ENCODE peak calls at places on chromosome 19, in five cellular contexts. One of them, this sample, is unnamed.

GRCh38 chr19:40805258-40805868 is 6.4 kb downstream of the EGLN2 start:
- DNase-seq in CD4-positive, alpha-beta T cell: peak; percentile 57
- DNase-seq in GM12878: no peak
- DNase-seq in stimulated activated CD4-positive, alpha-beta T cell treated with anti-CD3 and anti-CD28 coated beads, Interleukin-2, amount 100 ng/mL, for 48 hours: no peak
- DNase-seq in stomach: peak; percentile 73
- DNase-seq in this sample: no peak

GRCh38 chr19:4534836-4535658 is at the start of gene PLIN5:
- DNase-seq in GM12878: peak; percentile 3
- DNase-seq in stimulated activated CD4-positive, alpha-beta T cell treated with anti-CD3 and anti-CD28 coated beads, Interleukin-2, amount 100 ng/mL, for 48 hours: peak; percentile 30
- DNase-seq in CD4-positive, alpha-beta T cell: peak; percentile 37
- DNase-seq in stomach: peak; percentile 96
- DNase-seq in this sample: no peak

GRCh38 chr19:54790711-54791110 is 12.7 kb upstream of the KIR2DL4 start:
- DNase-seq in stimulated activated CD4-positive, alpha-beta T cell treated with anti-CD3 and anti-CD28 coated beads, Interleukin-2, amount 100 ng/mL, for 48 hours: no peak
- DNase-seq in stomach: no peak
- DNase-seq in GM12878: no peak
- DNase-seq in CD4-positive, alpha-beta T cell: no peak
- DNase-seq in this sample: no peak

GRCh38 chr19:48560095-48560530 is 8.1 kb downstream of the SULT2B1 start:
- DNase-seq in stimulated activated CD4-positive, alpha-beta T cell treated with anti-CD3 and anti-CD28 coated beads, Interleukin-2, amount 100 ng/mL, for 48 hours: no peak
- DNase-seq in stomach: no peak
- DNase-seq in CD4-positive, alpha-beta T cell: no peak
- DNase-seq in GM12878: no peak
- DNase-seq in this sample: no peak

GRCh38 chr19:41352609-41353465 is 885 bp downstream of the TGFB1 start:
- DNase-seq in GM12878: no peak
- DNase-seq in stimulated activated CD4-positive, alpha-beta T cell treated with anti-CD3 and anti-CD28 coated beads, Interleukin-2, amount 100 ng/mL, for 48 hours: peak; percentile 69
- DNase-seq in stomach: peak; percentile 66
- DNase-seq in CD4-positive, alpha-beta T cell: peak; percentile 80
- DNase-seq in this sample: peak; percentile 54

GRCh38 chr19:4445963-4446668 is 11.5 kb downstream of the UBXN6 start:
- DNase-seq in stomach: no peak
- DNase-seq in GM12878: no peak
- DNase-seq in stimulated activated CD4-positive, alpha-beta T cell treated with anti-CD3 and anti-CD28 coated beads, Interleukin-2, amount 100 ng/mL, for 48 hours: no peak
- DNase-seq in CD4-positive, alpha-beta T cell: no peak
- DNase-seq in this sample: no peak

GRCh38 chr19:7663711-7664110 is 5.1 kb upstream of the RETN start:
- DNase-seq in stimulated activated CD4-positive, alpha-beta T cell treated with anti-CD3 and anti-CD28 coated beads, Interleukin-2, amount 100 ng/mL, for 48 hours: no peak
- DNase-seq in stomach: no peak
- DNase-seq in GM12878: no peak
- DNase-seq in CD4-positive, alpha-beta T cell: no peak
- DNase-seq in this sample: no peak

GRCh38 chr19:45768644-45769053 is 403 bp downstream of the SIX5 start:
- DNase-seq in stomach: peak; percentile 54
- DNase-seq in GM12878: no peak
- DNase-seq in stimulated activated CD4-positive, alpha-beta T cell treated with anti-CD3 and anti-CD28 coated beads, Interleukin-2, amount 100 ng/mL, for 48 hours: peak; percentile 35
- DNase-seq in CD4-positive, alpha-beta T cell: peak; percentile 34
- DNase-seq in this sample: no peak

GRCh38 chr19:3745363-3746045 is 16.0 kb downstream of the APBA3 start:
- DNase-seq in GM12878: no peak
- DNase-seq in CD4-positive, alpha-beta T cell: no peak
- DNase-seq in stomach: no peak
- DNase-seq in stimulated activated CD4-positive, alpha-beta T cell treated with anti-CD3 and anti-CD28 coated beads, Interleukin-2, amount 100 ng/mL, for 48 hours: no peak
- DNase-seq in this sample: no peak

GRCh38 chr19:18058208-18059009 is 28.3 kb downstream of the IL12RB1 start:
- DNase-seq in stomach: peak; percentile 81
- DNase-seq in stimulated activated CD4-positive, alpha-beta T cell treated with anti-CD3 and anti-CD28 coated beads, Interleukin-2, amount 100 ng/mL, for 48 hours: peak; percentile 78
- DNase-seq in CD4-positive, alpha-beta T cell: peak; percentile 83
- DNase-seq in GM12878: no peak
- DNase-seq in this sample: peak; percentile 77

GRCh38 chr19:43469160-43469480 is 3.7 kb upstream of the LYPD3 start:
- DNase-seq in stomach: no peak
- DNase-seq in CD4-positive, alpha-beta T cell: no peak
- DNase-seq in stimulated activated CD4-positive, alpha-beta T cell treated with anti-CD3 and anti-CD28 coated beads, Interleukin-2, amount 100 ng/mL, for 48 hours: no peak
- DNase-seq in GM12878: no peak
- DNase-seq in this sample: no peak

GRCh38 chr19:45234089-45234869 is 10.9 kb downstream of the EXOC3L2 start:
- DNase-seq in CD4-positive, alpha-beta T cell: no peak
- DNase-seq in GM12878: no peak
- DNase-seq in stomach: no peak
- DNase-seq in stimulated activated CD4-positive, alpha-beta T cell treated with anti-CD3 and anti-CD28 coated beads, Interleukin-2, amount 100 ng/mL, for 48 hours: no peak
- DNase-seq in this sample: no peak

GRCh38 chr19:50210425-50210824 is 7.0 kb downstream of the MYH14 start:
- DNase-seq in GM12878: no peak
- DNase-seq in stomach: no peak
- DNase-seq in CD4-positive, alpha-beta T cell: no peak
- DNase-seq in stimulated activated CD4-positive, alpha-beta T cell treated with anti-CD3 and anti-CD28 coated beads, Interleukin-2, amount 100 ng/mL, for 48 hours: no peak
- DNase-seq in this sample: no peak

GRCh38 chr19:55626350-55626749 is 2.0 kb upstream of the ZNF784 start:
- DNase-seq in stomach: no peak
- DNase-seq in CD4-positive, alpha-beta T cell: peak; percentile 44
- DNase-seq in stimulated activated CD4-positive, alpha-beta T cell treated with anti-CD3 and anti-CD28 coated beads, Interleukin-2, amount 100 ng/mL, for 48 hours: no peak
- DNase-seq in GM12878: no peak
- DNase-seq in this sample: no peak

GRCh38 chr19:8085606-8086464 is 33.3 kb downstream of the CCL25 start:
- DNase-seq in stimulated activated CD4-positive, alpha-beta T cell treated with anti-CD3 and anti-CD28 coated beads, Interleukin-2, amount 100 ng/mL, for 48 hours: no peak
- DNase-seq in CD4-positive, alpha-beta T cell: no peak
- DNase-seq in stomach: no peak
- DNase-seq in GM12878: no peak
- DNase-seq in this sample: peak; percentile 72

GRCh38 chr19:35089554-35089953 is 26.1 kb upstream of the FXYD3 start:
- DNase-seq in CD4-positive, alpha-beta T cell: no peak
- DNase-seq in stimulated activated CD4-positive, alpha-beta T cell treated with anti-CD3 and anti-CD28 coated beads, Interleukin-2, amount 100 ng/mL, for 48 hours: no peak
- DNase-seq in stomach: no peak
- DNase-seq in GM12878: no peak
- DNase-seq in this sample: no peak

GRCh38 chr19:51139299-51140018 is 2.6 kb upstream of the SIGLEC7 start:
- DNase-seq in CD4-positive, alpha-beta T cell: no peak
- DNase-seq in stimulated activated CD4-positive, alpha-beta T cell treated with anti-CD3 and anti-CD28 coated beads, Interleukin-2, amount 100 ng/mL, for 48 hours: no peak
- DNase-seq in stomach: no peak
- DNase-seq in GM12878: no peak
- DNase-seq in this sample: no peak

GRCh38 chr19:21901861-21902260 is 65.9 kb upstream of the ZNF43 start:
- DNase-seq in CD4-positive, alpha-beta T cell: no peak
- DNase-seq in stimulated activated CD4-positive, alpha-beta T cell treated with anti-CD3 and anti-CD28 coated beads, Interleukin-2, amount 100 ng/mL, for 48 hours: no peak
- DNase-seq in stomach: no peak
- DNase-seq in GM12878: no peak
- DNase-seq in this sample: no peak

GRCh38 chr19:14248578-14249011 is 42.6 kb upstream of the ADGRL1 start:
- DNase-seq in stomach: no peak
- DNase-seq in CD4-positive, alpha-beta T cell: peak; percentile 21
- DNase-seq in GM12878: no peak
- DNase-seq in stimulated activated CD4-positive, alpha-beta T cell treated with anti-CD3 and anti-CD28 coated beads, Interleukin-2, amount 100 ng/mL, for 48 hours: peak; percentile 21
- DNase-seq in this sample: no peak

GRCh38 chr19:33292595-33293254 is 9.6 kb downstream of the CEBPA start:
- DNase-seq in stimulated activated CD4-positive, alpha-beta T cell treated with anti-CD3 and anti-CD28 coated beads, Interleukin-2, amount 100 ng/mL, for 48 hours: no peak
- DNase-seq in GM12878: no peak
- DNase-seq in CD4-positive, alpha-beta T cell: no peak
- DNase-seq in stomach: no peak
- DNase-seq in this sample: no peak

GRCh38 chr19:1254530-1255185 is 6.3 kb downstream of the MIDN start:
- DNase-seq in stomach: no peak
- DNase-seq in CD4-positive, alpha-beta T cell: no peak
- DNase-seq in stimulated activated CD4-positive, alpha-beta T cell treated with anti-CD3 and anti-CD28 coated beads, Interleukin-2, amount 100 ng/mL, for 48 hours: no peak
- DNase-seq in GM12878: no peak
- DNase-seq in this sample: no peak

GRCh38 chr19:9847087-9847671 is 12.1 kb downstream of the PIN1 start:
- DNase-seq in GM12878: no peak
- DNase-seq in CD4-positive, alpha-beta T cell: peak; percentile 32
- DNase-seq in stimulated activated CD4-positive, alpha-beta T cell treated with anti-CD3 and anti-CD28 coated beads, Interleukin-2, amount 100 ng/mL, for 48 hours: peak; percentile 33
- DNase-seq in stomach: peak; percentile 34
- DNase-seq in this sample: no peak

GRCh38 chr19:821228-821975 is at the start of gene PLPPR3:
- DNase-seq in CD4-positive, alpha-beta T cell: no peak
- DNase-seq in GM12878: no peak
- DNase-seq in stimulated activated CD4-positive, alpha-beta T cell treated with anti-CD3 and anti-CD28 coated beads, Interleukin-2, amount 100 ng/mL, for 48 hours: no peak
- DNase-seq in stomach: no peak
- DNase-seq in this sample: no peak

GRCh38 chr19:41691268-41691970 is 3.3 kb upstream of the CEACAM7 start:
- DNase-seq in CD4-positive, alpha-beta T cell: no peak
- DNase-seq in stomach: peak; percentile 45
- DNase-seq in GM12878: no peak
- DNase-seq in stimulated activated CD4-positive, alpha-beta T cell treated with anti-CD3 and anti-CD28 coated beads, Interleukin-2, amount 100 ng/mL, for 48 hours: peak; percentile 23
- DNase-seq in this sample: no peak

GRCh38 chr19:15869873-15870272 is 28.0 kb downstream of the CYP4F2 start:
- DNase-seq in stimulated activated CD4-positive, alpha-beta T cell treated with anti-CD3 and anti-CD28 coated beads, Interleukin-2, amount 100 ng/mL, for 48 hours: no peak
- DNase-seq in GM12878: no peak
- DNase-seq in CD4-positive, alpha-beta T cell: no peak
- DNase-seq in stomach: no peak
- DNase-seq in this sample: no peak

GRCh38 chr19:28582807-28583206 is 630.1 kb downstream of the UQCRFS1 start:
- DNase-seq in stimulated activated CD4-positive, alpha-beta T cell treated with anti-CD3 and anti-CD28 coated beads, Interleukin-2, amount 100 ng/mL, for 48 hours: no peak
- DNase-seq in GM12878: no peak
- DNase-seq in CD4-positive, alpha-beta T cell: no peak
- DNase-seq in stomach: no peak
- DNase-seq in this sample: no peak

GRCh38 chr19:771332-771785 is 20.4 kb downstream of the MISP start:
- DNase-seq in stomach: no peak
- DNase-seq in GM12878: no peak
- DNase-seq in CD4-positive, alpha-beta T cell: peak; percentile 13
- DNase-seq in stimulated activated CD4-positive, alpha-beta T cell treated with anti-CD3 and anti-CD28 coated beads, Interleukin-2, amount 100 ng/mL, for 48 hours: peak; percentile 13
- DNase-seq in this sample: no peak

GRCh38 chr19:10912619-10913018 is 15.8 kb downstream of the YIPF2 start:
- DNase-seq in GM12878: no peak
- DNase-seq in stomach: no peak
- DNase-seq in CD4-positive, alpha-beta T cell: no peak
- DNase-seq in stimulated activated CD4-positive, alpha-beta T cell treated with anti-CD3 and anti-CD28 coated beads, Interleukin-2, amount 100 ng/mL, for 48 hours: no peak
- DNase-seq in this sample: no peak

GRCh38 chr19:34256835-34257558 is 2.6 kb downstream of the GARRE1 start:
- DNase-seq in CD4-positive, alpha-beta T cell: no peak
- DNase-seq in GM12878: no peak
- DNase-seq in stomach: no peak
- DNase-seq in stimulated activated CD4-positive, alpha-beta T cell treated with anti-CD3 and anti-CD28 coated beads, Interleukin-2, amount 100 ng/mL, for 48 hours: no peak
- DNase-seq in this sample: no peak